ENCODE peak calls at places on chromosomes 7 and 10, in six cellular contexts. P, S, V, B, Y and M are unnamed samples.

GRCh38 chr10:44008270-44008916 is 359.7 kb upstream of the ZNF32 start:
- DNase-seq in P (peak), S (no peak), V (no peak), B (no peak), Y (peak), M (no peak)

GRCh38 chr7:113796557-113796956 is 122.3 kb downstream of the PPP1R3A start:
- DNase-seq in P (no peak), S (no peak), V (peak), B (no peak), Y (no peak), M (peak)

GRCh38 chr7:87060288-87060537 is 759 bp upstream of the ELAPOR2 start:
- DNase-seq in P (no peak), S (no peak), V (no peak), B (no peak), Y (no peak), M (no peak)

GRCh38 chr10:21498977-21499376 is 26.5 kb downstream of the SKIDA1 start:
- DNase-seq in P (no peak), S (no peak), V (no peak), B (no peak), Y (no peak), M (no peak)

GRCh38 chr7:39754326-39755120 is 131.2 kb downstream of the RALA start:
- DNase-seq in P (no peak), S (no peak), V (no peak), B (no peak), Y (no peak), M (no peak)

GRCh38 chr7:28926871-28927597 is 31.1 kb downstream of the TRIL start:
- DNase-seq in P (peak), S (peak), V (peak), B (peak), Y (peak), M (peak)

GRCh38 chr7:25722856-25723255 is 429.1 kb upstream of the NFE2L3 start:
- DNase-seq in P (no peak), S (no peak), V (no peak), B (no peak), Y (no peak), M (no peak)

GRCh38 chr10:108184129-108184528 is 1019.6 kb upstream of the SORCS1 start:
- DNase-seq in P (no peak), S (no peak), V (no peak), B (no peak), Y (no peak), M (no peak)

GRCh38 chr7:91573405-91573804 is 307.1 kb downstream of the MTERF1 start:
- DNase-seq in P (no peak), S (no peak), V (no peak), B (no peak), Y (no peak), M (no peak)

GRCh38 chr10:72170263-72170662 is 45.5 kb upstream of the ANAPC16 start:
- DNase-seq in P (peak), S (no peak), V (no peak), B (peak), Y (no peak), M (no peak)

GRCh38 chr7:30531286-30531685 is 26.7 kb upstream of the GGCT start:
- DNase-seq in P (no peak), S (no peak), V (no peak), B (no peak), Y (no peak), M (no peak)

DNA sequence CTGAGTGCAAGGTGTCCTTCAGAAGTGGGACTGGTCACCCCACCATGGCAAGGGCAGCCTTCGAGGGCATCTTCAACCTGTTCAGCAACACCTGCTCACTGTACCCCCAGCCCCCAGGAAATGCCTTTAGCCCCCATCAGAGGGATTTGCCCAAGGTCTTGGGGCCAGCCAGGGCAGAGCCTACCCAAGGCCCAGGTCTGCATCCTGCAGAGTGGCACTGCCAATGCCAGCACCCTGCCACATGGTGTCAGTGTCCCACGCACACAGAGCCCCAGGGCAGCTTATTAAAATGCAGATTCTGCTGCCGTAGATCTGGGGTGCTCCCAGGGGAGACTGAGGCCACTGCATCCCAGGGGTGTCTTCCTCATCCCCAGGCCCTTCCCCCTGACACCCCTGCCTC is 106.2 kb upstream of the KCTD7 start:
- DNase-seq in P (no peak), S (no peak), V (no peak), B (no peak), Y (no peak), M (no peak)
- TF ChIP-seq CTCF in P (no peak), S (no peak), V (peak), B (peak), Y (no peak), M (peak)

GRCh38 chr7:105177026-105177425 is 163.0 kb downstream of the KMT2E start:
- DNase-seq in P (no peak), S (no peak), V (no peak), B (no peak), Y (no peak), M (no peak)
- TF ChIP-seq CTCF in P (no peak), S (no peak), V (no peak), B (no peak), Y (no peak), M (no peak)

GRCh38 chr7:1448958-1449357 is 10.3 kb downstream of the MICALL2 start:
- DNase-seq in P (no peak), S (no peak), V (no peak), B (no peak), Y (no peak), M (no peak)
- TF ChIP-seq CTCF in P (no peak), S (no peak), V (no peak), B (no peak), Y (no peak), M (peak)

GRCh38 chr10:69358148-69358795 is 58.4 kb downstream of the TACR2 start:
- DNase-seq in P (no peak), S (no peak), V (no peak), B (no peak), Y (no peak), M (no peak)
- TF ChIP-seq CTCF in P (no peak), S (no peak), V (no peak), B (no peak), Y (no peak), M (no peak)

GRCh38 chr7:77351539-77352004 is 64.6 kb downstream of the GSAP start:
- DNase-seq in P (peak), S (no peak), V (no peak), B (no peak), Y (peak), M (no peak)

GRCh38 chr7:77352688-77353406 is 63.3 kb downstream of the GSAP start:
- DNase-seq in P (no peak), S (no peak), V (no peak), B (no peak), Y (no peak), M (no peak)

GRCh38 chr7:77346441-77346840 is 69.7 kb downstream of the GSAP start:
- DNase-seq in P (no peak), S (no peak), V (no peak), B (no peak), Y (no peak), M (no peak)

GRCh38 chr7:77349141-77349540 is 67.0 kb downstream of the GSAP start:
- DNase-seq in P (no peak), S (peak), V (no peak), B (no peak), Y (no peak), M (no peak)

DNA sequence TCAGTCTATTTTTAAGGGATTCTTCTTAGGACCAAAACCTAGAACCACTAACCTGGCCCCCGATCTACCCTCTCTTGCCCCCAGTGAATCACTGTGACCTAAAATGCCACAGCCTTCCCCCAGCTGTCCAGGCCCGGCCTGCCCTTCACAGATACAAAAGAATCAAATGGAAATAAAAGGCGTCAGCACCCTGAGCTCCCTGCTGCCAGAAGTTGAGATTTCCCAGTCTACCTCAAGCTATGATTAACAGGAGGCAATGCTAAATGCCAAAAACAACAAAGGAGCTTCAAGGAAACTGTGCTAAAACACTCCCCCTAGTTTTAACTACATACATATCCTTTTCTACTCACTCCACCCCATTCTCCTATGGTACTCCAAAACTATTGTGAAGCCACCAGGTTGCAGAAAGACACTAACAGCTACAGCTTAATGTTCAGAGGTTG is 67.8 kb downstream of the GSAP start:
- DNase-seq in P (peak), S (no peak), V (peak), B (no peak), Y (no peak), M (no peak)
- TF ChIP-seq CTCF in P (no peak), S (no peak), V (peak), B (no peak), Y (no peak), M (no peak)

DNA sequence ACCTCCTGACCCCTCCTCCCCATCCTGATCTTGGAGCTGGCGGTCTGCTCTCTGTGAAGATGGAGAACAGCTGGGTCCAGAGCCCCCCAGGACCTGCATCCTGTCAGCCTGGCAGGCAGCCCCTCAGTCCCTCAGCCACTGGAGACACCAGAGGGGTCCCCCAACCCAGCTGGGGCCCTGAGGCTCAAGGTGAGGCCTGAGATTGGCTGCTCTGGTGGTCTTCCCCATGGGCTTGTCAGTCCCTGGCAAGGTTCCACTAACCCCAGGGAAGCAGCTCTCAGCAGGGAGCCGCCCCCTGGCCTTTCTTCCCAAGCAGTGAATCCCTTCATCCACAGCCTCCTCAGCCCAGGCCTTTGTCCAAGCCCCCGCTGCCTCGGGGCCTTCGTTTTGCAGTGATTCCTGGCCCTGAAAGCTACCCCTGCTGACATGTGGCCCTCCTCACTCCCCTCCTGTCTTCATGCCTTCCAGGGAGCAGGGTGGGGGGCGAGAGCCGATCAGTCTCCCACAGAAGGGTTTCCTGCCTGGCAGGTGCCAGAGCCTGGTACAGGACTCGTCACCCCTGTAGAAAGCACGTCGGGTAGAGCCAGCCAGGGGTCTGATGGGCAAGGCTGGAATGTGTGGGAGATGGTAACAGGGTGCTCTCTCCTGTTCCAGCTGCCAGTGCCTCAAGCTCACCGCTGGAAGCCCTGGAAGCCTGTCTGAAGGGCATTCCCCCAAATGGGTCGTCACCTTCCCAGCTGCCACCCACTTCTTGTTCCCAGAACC is 48.5 kb downstream of the ZNF467 start:
- DNase-seq in P (no peak), S (no peak), V (no peak), B (no peak), Y (no peak), M (no peak)
- TF ChIP-seq CTCF in P (no peak), S (no peak), V (no peak), B (no peak), Y (no peak), M (no peak)

GRCh38 chr7:7641129-7641663 is 644 bp downstream of the UMAD1 start:
- DNase-seq in P (no peak), S (peak), V (no peak), B (peak), Y (no peak), M (no peak)
- TF ChIP-seq CTCF in P (no peak), S (no peak), V (peak), B (no peak), Y (no peak), M (no peak)

GRCh38 chr10:31707578-31708411 is 220.8 kb downstream of the ARHGAP12 start:
- DNase-seq in P (peak), S (no peak), V (peak), B (peak), Y (peak), M (peak)

GRCh38 chr10:31709501-31709900 is 219.1 kb downstream of the ARHGAP12 start:
- DNase-seq in P (no peak), S (no peak), V (no peak), B (no peak), Y (no peak), M (no peak)

GRCh38 chr10:31708513-31708912 is 220.1 kb downstream of the ARHGAP12 start:
- DNase-seq in P (no peak), S (no peak), V (no peak), B (no peak), Y (no peak), M (no peak)

GRCh38 chr10:31706921-31707571 is 221.6 kb downstream of the ARHGAP12 start:
- DNase-seq in P (peak), S (no peak), V (no peak), B (no peak), Y (no peak), M (no peak)

GRCh38 chr10:31709028-31709427 is 219.6 kb downstream of the ARHGAP12 start:
- DNase-seq in P (no peak), S (no peak), V (no peak), B (no peak), Y (no peak), M (no peak)
- TF ChIP-seq CTCF in P (peak), S (no peak), V (peak), B (no peak), Y (no peak), M (no peak)